ENCODE peak calls at places on chromosomes 11 and 22, in six cellular contexts. One of them, this sample, is unnamed.

GRCh38 chr11:10807629-10808552 is 835 bp downstream of the EIF4G2 start:
- DNase-seq in T-cell: peak
- DNase-seq in left ventricle myocardium inferior: peak
- DNase-seq in stimulated activated CD4-positive, alpha-beta T cell treated with anti-CD3 and anti-CD28 coated beads, Interleukin-12 subunit alpha, Interleukin-12 subunit beta, amount 100 ng/mL, for 24 hours: peak
- DNase-seq in activated CD8-positive, alpha-beta memory T cell treated with anti-CD3 and anti-CD28 coated beads for 24 hours: peak
- DNase-seq in glutamatergic neuron: peak
- DNase-seq in this sample: no peak

GRCh38 chr11:39365809-39366436 is 2093.5 kb downstream of the LRRC4C start:
- DNase-seq in T-cell: no peak
- DNase-seq in left ventricle myocardium inferior: no peak
- DNase-seq in stimulated activated CD4-positive, alpha-beta T cell treated with anti-CD3 and anti-CD28 coated beads, Interleukin-12 subunit alpha, Interleukin-12 subunit beta, amount 100 ng/mL, for 24 hours: no peak
- DNase-seq in activated CD8-positive, alpha-beta memory T cell treated with anti-CD3 and anti-CD28 coated beads for 24 hours: no peak
- DNase-seq in glutamatergic neuron: no peak
- DNase-seq in this sample: no peak

GRCh38 chr11:15907806-15908205 is 448.5 kb downstream of the SOX6 start:
- DNase-seq in T-cell: no peak
- DNase-seq in left ventricle myocardium inferior: no peak
- DNase-seq in stimulated activated CD4-positive, alpha-beta T cell treated with anti-CD3 and anti-CD28 coated beads, Interleukin-12 subunit alpha, Interleukin-12 subunit beta, amount 100 ng/mL, for 24 hours: no peak
- DNase-seq in activated CD8-positive, alpha-beta memory T cell treated with anti-CD3 and anti-CD28 coated beads for 24 hours: no peak
- DNase-seq in glutamatergic neuron: no peak
- DNase-seq in this sample: no peak

GRCh38 chr11:104781719-104782376 is 116.4 kb downstream of the CASP12 start:
- DNase-seq in T-cell: no peak
- DNase-seq in left ventricle myocardium inferior: no peak
- DNase-seq in stimulated activated CD4-positive, alpha-beta T cell treated with anti-CD3 and anti-CD28 coated beads, Interleukin-12 subunit alpha, Interleukin-12 subunit beta, amount 100 ng/mL, for 24 hours: no peak
- DNase-seq in activated CD8-positive, alpha-beta memory T cell treated with anti-CD3 and anti-CD28 coated beads for 24 hours: no peak
- DNase-seq in glutamatergic neuron: no peak
- DNase-seq in this sample: no peak

GRCh38 chr11:103433380-103433779 is 324.2 kb downstream of the DYNC2H1 start:
- DNase-seq in T-cell: no peak
- DNase-seq in left ventricle myocardium inferior: no peak
- DNase-seq in stimulated activated CD4-positive, alpha-beta T cell treated with anti-CD3 and anti-CD28 coated beads, Interleukin-12 subunit alpha, Interleukin-12 subunit beta, amount 100 ng/mL, for 24 hours: no peak
- DNase-seq in activated CD8-positive, alpha-beta memory T cell treated with anti-CD3 and anti-CD28 coated beads for 24 hours: no peak
- DNase-seq in glutamatergic neuron: no peak
- DNase-seq in this sample: peak

GRCh38 chr11:12284321-12285050 is 92.9 kb upstream of the PARVA start:
- DNase-seq in T-cell: no peak
- DNase-seq in left ventricle myocardium inferior: no peak
- DNase-seq in stimulated activated CD4-positive, alpha-beta T cell treated with anti-CD3 and anti-CD28 coated beads, Interleukin-12 subunit alpha, Interleukin-12 subunit beta, amount 100 ng/mL, for 24 hours: no peak
- DNase-seq in activated CD8-positive, alpha-beta memory T cell treated with anti-CD3 and anti-CD28 coated beads for 24 hours: peak
- DNase-seq in glutamatergic neuron: no peak
- DNase-seq in this sample: peak

GRCh38 chr11:34632105-34632780 is 11.3 kb downstream of the EHF start:
- DNase-seq in T-cell: no peak
- DNase-seq in left ventricle myocardium inferior: no peak
- DNase-seq in stimulated activated CD4-positive, alpha-beta T cell treated with anti-CD3 and anti-CD28 coated beads, Interleukin-12 subunit alpha, Interleukin-12 subunit beta, amount 100 ng/mL, for 24 hours: no peak
- DNase-seq in activated CD8-positive, alpha-beta memory T cell treated with anti-CD3 and anti-CD28 coated beads for 24 hours: no peak
- DNase-seq in glutamatergic neuron: no peak
- DNase-seq in this sample: no peak

GRCh38 chr11:57514538-57515331 is 767 bp downstream of the SLC43A1 start:
- DNase-seq in T-cell: peak
- DNase-seq in left ventricle myocardium inferior: peak
- DNase-seq in stimulated activated CD4-positive, alpha-beta T cell treated with anti-CD3 and anti-CD28 coated beads, Interleukin-12 subunit alpha, Interleukin-12 subunit beta, amount 100 ng/mL, for 24 hours: peak
- DNase-seq in activated CD8-positive, alpha-beta memory T cell treated with anti-CD3 and anti-CD28 coated beads for 24 hours: peak
- DNase-seq in glutamatergic neuron: peak
- DNase-seq in this sample: no peak

GRCh38 chr11:13674799-13675509 is 6.5 kb downstream of the FAR1 start:
- DNase-seq in T-cell: no peak
- DNase-seq in left ventricle myocardium inferior: no peak
- DNase-seq in stimulated activated CD4-positive, alpha-beta T cell treated with anti-CD3 and anti-CD28 coated beads, Interleukin-12 subunit alpha, Interleukin-12 subunit beta, amount 100 ng/mL, for 24 hours: no peak
- DNase-seq in activated CD8-positive, alpha-beta memory T cell treated with anti-CD3 and anti-CD28 coated beads for 24 hours: no peak
- DNase-seq in glutamatergic neuron: no peak
- DNase-seq in this sample: no peak

GRCh38 chr22:41991111-41991510 is 7.5 kb upstream of the WBP2NL start:
- DNase-seq in T-cell: no peak
- DNase-seq in left ventricle myocardium inferior: no peak
- DNase-seq in stimulated activated CD4-positive, alpha-beta T cell treated with anti-CD3 and anti-CD28 coated beads, Interleukin-12 subunit alpha, Interleukin-12 subunit beta, amount 100 ng/mL, for 24 hours: no peak
- DNase-seq in activated CD8-positive, alpha-beta memory T cell treated with anti-CD3 and anti-CD28 coated beads for 24 hours: no peak
- DNase-seq in glutamatergic neuron: no peak
- DNase-seq in this sample: no peak

GRCh38 chr22:22928666-22929380 is 41.2 kb downstream of the IGLL5 start:
- DNase-seq in T-cell: peak
- DNase-seq in left ventricle myocardium inferior: peak
- DNase-seq in stimulated activated CD4-positive, alpha-beta T cell treated with anti-CD3 and anti-CD28 coated beads, Interleukin-12 subunit alpha, Interleukin-12 subunit beta, amount 100 ng/mL, for 24 hours: peak
- DNase-seq in activated CD8-positive, alpha-beta memory T cell treated with anti-CD3 and anti-CD28 coated beads for 24 hours: no peak
- DNase-seq in glutamatergic neuron: no peak
- DNase-seq in this sample: no peak

GRCh38 chr22:35191412-35191811 is 65.9 kb upstream of the HMGXB4 start:
- DNase-seq in T-cell: no peak
- DNase-seq in left ventricle myocardium inferior: no peak
- DNase-seq in stimulated activated CD4-positive, alpha-beta T cell treated with anti-CD3 and anti-CD28 coated beads, Interleukin-12 subunit alpha, Interleukin-12 subunit beta, amount 100 ng/mL, for 24 hours: no peak
- DNase-seq in activated CD8-positive, alpha-beta memory T cell treated with anti-CD3 and anti-CD28 coated beads for 24 hours: no peak
- DNase-seq in glutamatergic neuron: no peak
- DNase-seq in this sample: no peak

GRCh38 chr22:31861226-31861840 is 83.0 kb upstream of the YWHAH start:
- DNase-seq in T-cell: no peak
- DNase-seq in left ventricle myocardium inferior: no peak
- DNase-seq in stimulated activated CD4-positive, alpha-beta T cell treated with anti-CD3 and anti-CD28 coated beads, Interleukin-12 subunit alpha, Interleukin-12 subunit beta, amount 100 ng/mL, for 24 hours: peak
- DNase-seq in activated CD8-positive, alpha-beta memory T cell treated with anti-CD3 and anti-CD28 coated beads for 24 hours: no peak
- DNase-seq in glutamatergic neuron: no peak
- DNase-seq in this sample: no peak

GRCh38 chr22:24775769-24776492 is 1.4 kb upstream of the PIWIL3 start:
- DNase-seq in T-cell: no peak
- DNase-seq in left ventricle myocardium inferior: no peak
- DNase-seq in stimulated activated CD4-positive, alpha-beta T cell treated with anti-CD3 and anti-CD28 coated beads, Interleukin-12 subunit alpha, Interleukin-12 subunit beta, amount 100 ng/mL, for 24 hours: no peak
- DNase-seq in activated CD8-positive, alpha-beta memory T cell treated with anti-CD3 and anti-CD28 coated beads for 24 hours: no peak
- DNase-seq in glutamatergic neuron: no peak
- DNase-seq in this sample: no peak

GRCh38 chr11:27178859-27179258 is 138.2 kb downstream of the BBOX1 start:
- DNase-seq in T-cell: no peak
- DNase-seq in left ventricle myocardium inferior: no peak
- DNase-seq in stimulated activated CD4-positive, alpha-beta T cell treated with anti-CD3 and anti-CD28 coated beads, Interleukin-12 subunit alpha, Interleukin-12 subunit beta, amount 100 ng/mL, for 24 hours: no peak
- DNase-seq in activated CD8-positive, alpha-beta memory T cell treated with anti-CD3 and anti-CD28 coated beads for 24 hours: no peak
- DNase-seq in glutamatergic neuron: no peak
- DNase-seq in this sample: no peak

GRCh38 chr22:35938226-35938625 is 90.4 kb downstream of the RBFOX2 start:
- DNase-seq in T-cell: no peak
- DNase-seq in left ventricle myocardium inferior: no peak
- DNase-seq in stimulated activated CD4-positive, alpha-beta T cell treated with anti-CD3 and anti-CD28 coated beads, Interleukin-12 subunit alpha, Interleukin-12 subunit beta, amount 100 ng/mL, for 24 hours: no peak
- DNase-seq in activated CD8-positive, alpha-beta memory T cell treated with anti-CD3 and anti-CD28 coated beads for 24 hours: no peak
- DNase-seq in glutamatergic neuron: no peak
- DNase-seq in this sample: peak

GRCh38 chr11:8934735-8935478 is 2.2 kb upstream of the C11orf16 start:
- DNase-seq in T-cell: no peak
- DNase-seq in left ventricle myocardium inferior: no peak
- DNase-seq in stimulated activated CD4-positive, alpha-beta T cell treated with anti-CD3 and anti-CD28 coated beads, Interleukin-12 subunit alpha, Interleukin-12 subunit beta, amount 100 ng/mL, for 24 hours: no peak
- DNase-seq in activated CD8-positive, alpha-beta memory T cell treated with anti-CD3 and anti-CD28 coated beads for 24 hours: no peak
- DNase-seq in glutamatergic neuron: no peak
- DNase-seq in this sample: no peak

GRCh38 chr11:120629407-120629806 is 117.9 kb downstream of the GRIK4 start:
- DNase-seq in T-cell: no peak
- DNase-seq in left ventricle myocardium inferior: no peak
- DNase-seq in stimulated activated CD4-positive, alpha-beta T cell treated with anti-CD3 and anti-CD28 coated beads, Interleukin-12 subunit alpha, Interleukin-12 subunit beta, amount 100 ng/mL, for 24 hours: no peak
- DNase-seq in activated CD8-positive, alpha-beta memory T cell treated with anti-CD3 and anti-CD28 coated beads for 24 hours: no peak
- DNase-seq in glutamatergic neuron: no peak
- DNase-seq in this sample: no peak

GRCh38 chr11:1335811-1336761 is 26.7 kb upstream of the TOLLIP start:
- DNase-seq in T-cell: peak
- DNase-seq in left ventricle myocardium inferior: peak
- DNase-seq in stimulated activated CD4-positive, alpha-beta T cell treated with anti-CD3 and anti-CD28 coated beads, Interleukin-12 subunit alpha, Interleukin-12 subunit beta, amount 100 ng/mL, for 24 hours: no peak
- DNase-seq in activated CD8-positive, alpha-beta memory T cell treated with anti-CD3 and anti-CD28 coated beads for 24 hours: peak
- DNase-seq in glutamatergic neuron: peak
- DNase-seq in this sample: peak

GRCh38 chr22:29727248-29727551 is 7.4 kb downstream of the CABP7 start:
- DNase-seq in T-cell: no peak
- DNase-seq in left ventricle myocardium inferior: peak
- DNase-seq in stimulated activated CD4-positive, alpha-beta T cell treated with anti-CD3 and anti-CD28 coated beads, Interleukin-12 subunit alpha, Interleukin-12 subunit beta, amount 100 ng/mL, for 24 hours: peak
- DNase-seq in activated CD8-positive, alpha-beta memory T cell treated with anti-CD3 and anti-CD28 coated beads for 24 hours: no peak
- DNase-seq in glutamatergic neuron: peak
- DNase-seq in this sample: peak

GRCh38 chr11:21988477-21988876 is 204.4 kb upstream of the ANO5 start:
- DNase-seq in T-cell: no peak
- DNase-seq in left ventricle myocardium inferior: no peak
- DNase-seq in stimulated activated CD4-positive, alpha-beta T cell treated with anti-CD3 and anti-CD28 coated beads, Interleukin-12 subunit alpha, Interleukin-12 subunit beta, amount 100 ng/mL, for 24 hours: no peak
- DNase-seq in activated CD8-positive, alpha-beta memory T cell treated with anti-CD3 and anti-CD28 coated beads for 24 hours: no peak
- DNase-seq in glutamatergic neuron: no peak
- DNase-seq in this sample: no peak

GRCh38 chr11:34027516-34028406 is 23.8 kb upstream of the CAPRIN1 start:
- DNase-seq in T-cell: no peak
- DNase-seq in left ventricle myocardium inferior: no peak
- DNase-seq in stimulated activated CD4-positive, alpha-beta T cell treated with anti-CD3 and anti-CD28 coated beads, Interleukin-12 subunit alpha, Interleukin-12 subunit beta, amount 100 ng/mL, for 24 hours: no peak
- DNase-seq in activated CD8-positive, alpha-beta memory T cell treated with anti-CD3 and anti-CD28 coated beads for 24 hours: no peak
- DNase-seq in glutamatergic neuron: no peak
- DNase-seq in this sample: no peak

GRCh38 chr11:43825217-43825816 is 55.3 kb upstream of the ALKBH3 start:
- DNase-seq in T-cell: no peak
- DNase-seq in left ventricle myocardium inferior: no peak
- DNase-seq in stimulated activated CD4-positive, alpha-beta T cell treated with anti-CD3 and anti-CD28 coated beads, Interleukin-12 subunit alpha, Interleukin-12 subunit beta, amount 100 ng/mL, for 24 hours: no peak
- DNase-seq in activated CD8-positive, alpha-beta memory T cell treated with anti-CD3 and anti-CD28 coated beads for 24 hours: no peak
- DNase-seq in glutamatergic neuron: no peak
- DNase-seq in this sample: no peak

GRCh38 chr11:73384871-73385692 is 8.9 kb downstream of the RELT start:
- DNase-seq in T-cell: peak
- DNase-seq in left ventricle myocardium inferior: peak
- DNase-seq in stimulated activated CD4-positive, alpha-beta T cell treated with anti-CD3 and anti-CD28 coated beads, Interleukin-12 subunit alpha, Interleukin-12 subunit beta, amount 100 ng/mL, for 24 hours: no peak
- DNase-seq in activated CD8-positive, alpha-beta memory T cell treated with anti-CD3 and anti-CD28 coated beads for 24 hours: no peak
- DNase-seq in glutamatergic neuron: no peak
- DNase-seq in this sample: no peak

GRCh38 chr22:36778020-36778419 is 2.1 kb upstream of the IFT27 start:
- DNase-seq in T-cell: no peak
- DNase-seq in left ventricle myocardium inferior: no peak
- DNase-seq in stimulated activated CD4-positive, alpha-beta T cell treated with anti-CD3 and anti-CD28 coated beads, Interleukin-12 subunit alpha, Interleukin-12 subunit beta, amount 100 ng/mL, for 24 hours: no peak
- DNase-seq in activated CD8-positive, alpha-beta memory T cell treated with anti-CD3 and anti-CD28 coated beads for 24 hours: no peak
- DNase-seq in glutamatergic neuron: no peak
- DNase-seq in this sample: no peak

GRCh38 chr11:73406131-73406530 is 29.9 kb downstream of the RELT start:
- DNase-seq in T-cell: no peak
- DNase-seq in left ventricle myocardium inferior: no peak
- DNase-seq in stimulated activated CD4-positive, alpha-beta T cell treated with anti-CD3 and anti-CD28 coated beads, Interleukin-12 subunit alpha, Interleukin-12 subunit beta, amount 100 ng/mL, for 24 hours: no peak
- DNase-seq in activated CD8-positive, alpha-beta memory T cell treated with anti-CD3 and anti-CD28 coated beads for 24 hours: no peak
- DNase-seq in glutamatergic neuron: no peak
- DNase-seq in this sample: no peak